ENCODE peak calls at places on chromosomes 11 and 22, in ten cellular contexts. Q is tibial artery, H is right lobe of liver, K is heart left ventricle, D is B cell, Y is thoracic aorta, A is dorsolateral prefrontal cortex, B is fibroblast of the aortic adventitia, J is Calu3, V is brain microvascular endothelial cell. O is an unnamed sample.

GRCh38 chr11:60265373-60266214 is 14.9 kb upstream of the MS4A4A start:
- DNase-seq in D (no peak), H (no peak), V (peak), B (peak), A (no peak), K (no peak), J (peak), Q (no peak), Y (no peak), O (peak)

GRCh38 chr11:111298466-111299110 is at the start of gene POU2AF3:
- DNase-seq in J (no peak), V (no peak), Y (no peak), K (peak), A (no peak), D (no peak), H (no peak), B (no peak), Q (no peak), O (no peak)

GRCh38 chr11:100403817-100404216 is 283.3 kb upstream of the ARHGAP42 start:
- DNase-seq in V (peak), H (no peak), Y (no peak), A (no peak), J (no peak), Q (no peak), D (no peak), K (no peak), B (peak), O (no peak)

GRCh38 chr22:45962431-45962712 is 14.6 kb downstream of the WNT7B start:
- DNase-seq in B (no peak), Y (no peak), V (no peak), D (no peak), J (no peak), Q (no peak), H (no peak), A (no peak), K (no peak), O (no peak)

GRCh38 chr11:17208257-17208999 is 642 bp upstream of the PIK3C2A start:
- DNase-seq in D (peak), K (no peak), H (no peak), Y (no peak), A (no peak), V (peak), Q (no peak), J (peak), B (peak), O (peak)

GRCh38 chr11:46845740-46846509 is at the start of gene CKAP5:
- DNase-seq in A (peak), Y (peak), D (peak), V (peak), B (peak), Q (peak), K (peak), H (peak), J (peak), O (peak)

GRCh38 chr11:48006301-48006992 is 26.1 kb downstream of the PTPRJ start:
- DNase-seq in H (no peak), A (no peak), Y (no peak), Q (peak), V (peak), B (peak), D (no peak), J (no peak), K (no peak), O (peak)

GRCh38 chr11:130131957-130132850 is 27.4 kb upstream of the ST14 start:
- DNase-seq in K (no peak), A (no peak), H (peak), D (peak), J (peak), V (peak), Q (no peak), B (peak), Y (no peak), O (peak)

GRCh38 chr11:72764503-72764902 is 12.3 kb upstream of the ARAP1 start:
- DNase-seq in H (no peak), J (no peak), V (no peak), Y (no peak), K (no peak), B (no peak), A (no peak), Q (no peak), D (no peak), O (no peak)

GRCh38 chr11:45852018-45852711 is 4.9 kb downstream of the CRY2 start:
- DNase-seq in Q (peak), Y (no peak), B (peak), J (no peak), A (no peak), V (no peak), H (peak), D (no peak), K (peak), O (no peak)

GRCh38 chr11:35393093-35393492 is 26.3 kb downstream of the SLC1A2 start:
- DNase-seq in Q (no peak), V (no peak), K (no peak), B (no peak), Y (no peak), A (no peak), H (no peak), J (no peak), D (no peak), O (no peak)

GRCh38 chr22:48807155-48807554 is 1020.5 kb downstream of the BRD1 start:
- DNase-seq in H (no peak), K (no peak), V (no peak), Y (no peak), A (peak), B (no peak), D (no peak), J (no peak), Q (no peak), O (no peak)

GRCh38 chr11:74783241-74783871 is 34.7 kb downstream of the RNF169 start:
- DNase-seq in Q (no peak), H (no peak), J (peak), Y (no peak), D (peak), V (peak), A (no peak), K (no peak), B (peak), O (no peak)

DNA sequence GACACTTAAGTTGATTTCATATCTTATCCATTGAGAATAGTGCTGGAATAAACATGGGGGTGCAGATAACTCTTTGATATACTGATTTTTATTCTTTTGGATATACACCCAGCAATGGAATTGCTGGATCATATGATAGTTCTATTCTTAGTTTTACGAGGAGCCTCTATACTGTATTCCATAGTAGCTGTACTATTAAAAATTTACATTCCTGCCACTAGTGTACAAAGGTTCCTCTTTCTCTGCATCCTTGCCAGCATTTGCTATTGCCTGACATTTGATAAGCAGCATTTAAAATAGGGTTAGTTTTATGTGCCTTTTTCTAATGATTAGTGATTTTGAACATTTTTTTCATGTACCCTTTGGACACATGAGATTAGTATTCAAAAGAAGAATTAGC is 554.2 kb downstream of the JRKL start:
- DNase-seq in K (no peak), B (no peak), D (no peak), J (no peak), Q (no peak), H (no peak), A (no peak), Y (no peak), V (no peak), O (no peak)
- TF ChIP-seq CTCF in K (no peak), B (no peak), D (no peak), J (no peak), Q (no peak), H (no peak), A (no peak), Y (no peak), V (no peak), O (no peak)

GRCh38 chr11:6568191-6568918 is 35.1 kb downstream of the RRP8 start:
- DNase-seq in Q (no peak), B (peak), J (no peak), D (no peak), Y (no peak), V (peak), H (peak), A (no peak), K (peak), O (no peak)
- TF ChIP-seq CTCF in Q (no peak), B (no peak), J (no peak), D (no peak), Y (no peak), V (peak), H (no peak), A (no peak), K (no peak), O (no peak)

GRCh38 chr11:61796127-61796526 is 3.4 kb downstream of the FEN1 start:
- DNase-seq in H (no peak), A (no peak), K (no peak), Y (no peak), B (no peak), Q (no peak), J (no peak), V (no peak), D (no peak), O (no peak)

GRCh38 chr11:61795459-61795858 is 2.7 kb downstream of the FEN1 start:
- DNase-seq in B (no peak), J (no peak), A (no peak), V (no peak), Q (no peak), K (no peak), Y (no peak), H (no peak), D (no peak), O (no peak)

GRCh38 chr11:61794579-61794978 is 1.9 kb downstream of the FEN1 start:
- DNase-seq in D (no peak), H (no peak), B (no peak), Y (no peak), K (no peak), V (no peak), Q (no peak), J (no peak), A (no peak), O (no peak)

GRCh38 chr11:61799665-61800284 is 7.1 kb downstream of the FEN1 start:
- DNase-seq in A (no peak), Y (no peak), K (no peak), B (no peak), V (no peak), Q (no peak), J (no peak), D (no peak), H (no peak), O (no peak)

DNA sequence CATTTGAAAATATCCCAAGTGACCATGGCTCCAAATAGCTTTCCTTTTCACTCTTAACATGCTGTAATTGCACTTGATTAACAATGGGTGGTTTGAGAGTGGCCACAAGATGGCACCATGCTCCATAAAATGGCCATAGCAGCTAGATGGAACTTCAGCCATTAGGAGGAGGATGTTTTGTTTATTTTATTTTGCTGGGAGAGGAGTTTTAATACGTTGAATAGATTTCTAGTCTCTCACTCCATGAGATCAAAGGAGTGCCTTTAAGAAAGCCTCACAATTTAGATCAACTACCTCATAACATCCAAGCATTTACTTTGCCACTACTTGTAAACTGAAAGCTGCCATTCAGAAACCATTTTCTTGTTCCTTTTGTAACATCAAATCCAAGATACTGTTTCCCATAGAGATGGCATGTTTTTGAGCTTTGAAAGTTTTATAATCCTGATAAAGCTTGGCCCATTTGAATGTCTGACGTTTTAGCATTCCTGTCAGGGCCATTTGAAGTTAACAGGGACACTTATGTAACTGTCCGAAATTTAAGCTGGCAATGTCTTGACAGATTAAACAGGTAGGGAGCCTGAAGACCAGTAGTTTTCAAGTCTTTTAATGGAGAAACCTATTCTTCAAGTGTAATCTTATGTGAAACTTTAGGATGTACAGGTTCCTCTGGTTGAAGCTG is 4.7 kb downstream of the FEN1 start:
- DNase-seq in A (peak), D (peak), V (peak), K (peak), Q (peak), Y (peak), B (peak), H (peak), J (peak), O (peak)
- TF ChIP-seq CTCF in A (peak), D (peak), V (peak), K (peak), Q (peak), Y (peak), B (peak), H (peak), J (peak), O (peak)

DNA sequence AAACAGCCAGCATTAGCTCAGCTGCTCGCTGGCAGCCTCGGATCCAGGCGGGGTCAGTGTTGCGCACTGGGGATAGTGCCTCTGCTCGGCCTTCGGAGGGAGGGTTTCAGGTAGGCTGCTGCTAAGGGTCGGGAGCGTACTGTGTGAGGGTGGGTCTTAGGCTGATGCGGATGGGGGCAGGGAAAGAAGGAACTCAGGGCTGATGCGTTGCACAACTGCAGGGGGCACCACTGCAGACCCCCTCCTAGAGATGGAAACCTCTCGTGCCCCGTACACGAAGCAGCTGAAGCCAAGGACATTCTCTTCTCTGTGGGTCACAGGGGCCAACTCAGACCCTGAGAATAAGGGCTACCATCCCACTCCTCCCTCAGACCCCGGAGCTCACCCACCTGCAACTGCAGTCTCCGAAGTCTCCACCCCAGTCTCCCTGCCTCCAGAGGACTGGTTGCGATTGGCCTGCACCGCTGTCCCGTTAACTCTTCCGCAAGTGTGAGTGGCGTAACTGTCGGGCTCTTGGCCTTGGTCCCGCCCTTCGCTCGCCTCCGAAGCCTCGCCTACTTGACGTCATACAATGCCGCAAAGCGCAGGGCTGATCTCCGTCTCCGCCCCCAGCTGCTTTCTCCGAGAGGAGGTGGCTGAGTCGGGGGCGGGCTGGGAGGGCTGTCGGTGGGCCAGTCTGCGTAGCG is at the start of gene KBTBD3:
- DNase-seq in V (peak), Y (peak), D (peak), J (peak), B (peak), A (peak), Q (peak), H (peak), K (peak), O (peak)
- TF ChIP-seq CTCF in V (peak), Y (no peak), D (peak), J (no peak), B (peak), A (peak), Q (peak), H (no peak), K (peak), O (no peak)

GRCh38 chr22:44360686-44361381 is 48.1 kb upstream of the SHISAL1 start:
- DNase-seq in Q (peak), J (peak), Y (peak), V (peak), B (peak), A (no peak), H (no peak), K (peak), D (no peak), O (no peak)
- TF ChIP-seq CTCF in Q (peak), J (no peak), Y (peak), V (peak), B (peak), A (no peak), H (no peak), K (peak), D (no peak), O (no peak)

GRCh38 chr11:62142921-62143320 is 19.1 kb downstream of the INCENP start:
- DNase-seq in A (no peak), Q (peak), K (no peak), D (no peak), J (no peak), V (no peak), B (no peak), H (no peak), Y (no peak), O (no peak)

GRCh38 chr11:62142043-62142375 is 18.2 kb downstream of the INCENP start:
- DNase-seq in D (no peak), Q (peak), Y (no peak), J (no peak), V (no peak), A (no peak), H (no peak), B (no peak), K (no peak), O (no peak)

GRCh38 chr11:62144641-62145255 is 20.9 kb downstream of the INCENP start:
- DNase-seq in A (peak), H (no peak), J (no peak), Y (no peak), D (no peak), K (no peak), V (no peak), B (no peak), Q (peak), O (no peak)

GRCh38 chr11:62145261-62145871 is 21.6 kb downstream of the INCENP start:
- DNase-seq in V (no peak), K (no peak), B (no peak), A (no peak), D (no peak), J (no peak), Q (peak), Y (no peak), H (no peak), O (no peak)

DNA sequence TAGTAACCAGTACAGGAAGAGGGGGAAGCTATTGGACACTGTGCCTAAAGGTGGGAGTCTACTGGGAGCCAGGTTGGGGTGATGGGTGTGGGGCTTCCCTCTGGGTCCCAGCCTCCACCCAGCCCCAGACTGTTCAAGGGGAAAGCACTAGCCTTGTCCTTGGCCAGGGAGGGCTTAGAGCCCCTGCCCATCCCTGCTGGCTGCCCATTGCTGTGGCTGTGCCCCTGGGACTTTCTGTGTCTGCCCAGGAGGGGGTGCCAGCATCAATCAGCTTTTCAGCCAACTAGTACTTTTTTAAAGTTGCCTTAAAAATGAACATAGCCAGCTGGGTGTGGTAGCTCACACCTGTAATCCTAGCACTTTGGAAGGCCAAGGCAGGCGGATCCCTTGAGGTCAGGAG is 19.9 kb downstream of the INCENP start:
- DNase-seq in Q (peak), D (no peak), K (no peak), A (no peak), B (no peak), J (no peak), H (no peak), V (no peak), Y (no peak), O (no peak)
- TF ChIP-seq CTCF in Q (no peak), D (no peak), K (no peak), A (no peak), B (no peak), J (no peak), H (no peak), V (peak), Y (no peak), O (no peak)

DNA sequence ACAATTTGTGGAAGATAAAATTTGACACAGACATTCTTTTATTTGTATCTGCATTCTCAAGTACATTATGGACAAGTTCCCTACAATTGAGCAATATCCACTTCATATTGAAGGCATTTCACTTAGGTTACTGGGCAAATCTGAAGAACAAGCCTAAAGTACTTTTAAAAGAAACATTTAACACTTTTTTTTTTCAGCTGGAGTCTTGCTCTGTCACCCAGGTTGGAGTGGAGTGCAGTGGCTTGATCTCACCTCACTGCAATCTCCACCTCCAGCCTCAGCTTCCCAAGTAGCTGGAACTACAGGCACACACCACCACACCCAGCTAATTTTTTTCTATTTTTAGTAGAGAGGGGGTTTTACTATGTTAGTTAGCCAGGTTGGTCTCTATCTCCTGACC is 70.2 kb downstream of the OR4C45 start:
- DNase-seq in V (no peak), H (no peak), J (no peak), B (no peak), D (no peak), Q (no peak), A (no peak), Y (no peak), K (no peak), O (no peak)
- TF ChIP-seq CTCF in V (no peak), H (no peak), J (no peak), B (no peak), D (no peak), Q (no peak), A (no peak), Y (no peak), K (no peak), O (no peak)

DNA sequence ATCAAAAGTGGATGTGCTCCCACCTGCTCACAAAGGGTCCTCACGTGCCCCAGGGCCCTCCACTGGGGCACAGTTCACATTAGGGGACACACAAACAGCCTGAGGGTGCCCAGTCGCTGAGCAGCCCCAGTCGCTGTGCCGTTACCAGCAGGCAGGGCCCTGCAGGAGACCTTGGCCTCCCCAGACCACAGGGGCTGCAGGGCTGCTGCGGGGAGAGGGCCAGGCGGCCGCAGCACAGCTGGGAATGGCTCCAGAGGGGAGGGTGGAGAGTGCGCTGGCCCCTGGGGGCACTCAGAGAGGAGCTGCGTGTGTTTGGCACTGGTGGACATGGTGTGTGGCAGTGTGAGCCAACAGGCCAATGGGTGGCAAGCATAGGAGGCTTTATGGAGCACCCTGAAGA is 20.3 kb upstream of the PACSIN2 start:
- DNase-seq in K (no peak), H (no peak), V (no peak), Q (no peak), J (no peak), B (no peak), Y (no peak), D (no peak), A (no peak), O (no peak)
- TF ChIP-seq CTCF in K (no peak), H (no peak), V (no peak), Q (no peak), J (no peak), B (no peak), Y (no peak), D (no peak), A (no peak), O (no peak)

GRCh38 chr11:24635588-24636290 is 138.9 kb downstream of the LUZP2 start:
- DNase-seq in J (no peak), Y (no peak), H (no peak), Q (no peak), V (no peak), B (no peak), A (no peak), D (no peak), K (no peak), O (no peak)
- TF ChIP-seq CTCF in J (no peak), Y (no peak), H (no peak), Q (no peak), V (no peak), B (no peak), A (no peak), D (no peak), K (no peak), O (no peak)

GRCh38 chr11:123033895-123034294 is 28.0 kb downstream of the HSPA8 start:
- DNase-seq in Y (no peak), D (no peak), Q (no peak), A (no peak), K (no peak), J (no peak), H (no peak), B (no peak), V (no peak), O (no peak)
- TF ChIP-seq CTCF in Y (no peak), D (no peak), Q (no peak), A (peak), K (peak), J (no peak), H (no peak), B (no peak), V (peak), O (no peak)

O was measured in activated CD8-positive, alpha-beta T cell treated with anti-CD3 and anti-CD28 coated beads for 36 hours.